ENCODE peak calls at places on chromosomes 11 and 22, in seven cellular contexts. One of them, this sample, is unnamed.

GRCh38 chr11:4181780-4182721 is 87.5 kb downstream of the RRM1 start:
- DNase-seq in GM18507: peak
- DNase-seq in WTC11: peak
- DNase-seq in hippocampal formation: peak
- DNase-seq in IMR-90: peak
- DNase-seq in sciatic nerve: no peak
- DNase-seq in upper lobe of right lung: peak
- DNase-seq in this sample: peak

GRCh38 chr22:49582671-49583070 is 245.0 kb downstream of the BRD1 start:
- DNase-seq in GM18507: no peak
- DNase-seq in WTC11: no peak
- DNase-seq in hippocampal formation: no peak
- DNase-seq in IMR-90: no peak
- DNase-seq in sciatic nerve: peak
- DNase-seq in upper lobe of right lung: no peak
- DNase-seq in this sample: no peak

GRCh38 chr22:20297414-20298109 is 22.3 kb downstream of the DGCR6L start:
- DNase-seq in GM18507: no peak
- DNase-seq in WTC11: no peak
- DNase-seq in hippocampal formation: no peak
- DNase-seq in IMR-90: no peak
- DNase-seq in sciatic nerve: no peak
- DNase-seq in upper lobe of right lung: no peak
- DNase-seq in this sample: no peak

GRCh38 chr11:122309262-122309925 is 193.4 kb upstream of the BLID start:
- DNase-seq in GM18507: no peak
- DNase-seq in WTC11: no peak
- DNase-seq in hippocampal formation: peak
- DNase-seq in IMR-90: no peak
- DNase-seq in sciatic nerve: no peak
- DNase-seq in upper lobe of right lung: no peak
- DNase-seq in this sample: no peak

GRCh38 chr11:67301951-67302516 is 1.3 kb upstream of the SSH3 start:
- DNase-seq in GM18507: no peak
- DNase-seq in WTC11: peak
- DNase-seq in hippocampal formation: no peak
- DNase-seq in IMR-90: peak
- DNase-seq in sciatic nerve: peak
- DNase-seq in upper lobe of right lung: peak
- DNase-seq in this sample: peak

GRCh38 chr11:74332272-74332671 is 20.8 kb upstream of the P4HA3 start:
- DNase-seq in GM18507: no peak
- DNase-seq in WTC11: no peak
- DNase-seq in hippocampal formation: no peak
- DNase-seq in IMR-90: peak
- DNase-seq in sciatic nerve: no peak
- DNase-seq in upper lobe of right lung: no peak
- DNase-seq in this sample: no peak

GRCh38 chr22:46373838-46374662 is 38.5 kb downstream of the TRMU start:
- DNase-seq in GM18507: no peak
- DNase-seq in WTC11: no peak
- DNase-seq in hippocampal formation: no peak
- DNase-seq in IMR-90: no peak
- DNase-seq in sciatic nerve: no peak
- DNase-seq in upper lobe of right lung: no peak
- DNase-seq in this sample: no peak

GRCh38 chr11:83051760-83052671 is 19.7 kb downstream of the RAB30 start:
- DNase-seq in GM18507: no peak
- DNase-seq in WTC11: no peak
- DNase-seq in hippocampal formation: peak
- DNase-seq in IMR-90: peak
- DNase-seq in sciatic nerve: no peak
- DNase-seq in upper lobe of right lung: no peak
- DNase-seq in this sample: peak

GRCh38 chr22:49975543-49976389 is 15.2 kb downstream of the PIM3 start:
- DNase-seq in GM18507: no peak
- DNase-seq in WTC11: peak
- DNase-seq in hippocampal formation: no peak
- DNase-seq in IMR-90: no peak
- DNase-seq in sciatic nerve: peak
- DNase-seq in upper lobe of right lung: peak
- DNase-seq in this sample: no peak

GRCh38 chr22:36435516-36436415 is 45.7 kb downstream of the TXN2 start:
- DNase-seq in GM18507: no peak
- DNase-seq in WTC11: peak
- DNase-seq in hippocampal formation: no peak
- DNase-seq in IMR-90: no peak
- DNase-seq in sciatic nerve: no peak
- DNase-seq in upper lobe of right lung: no peak
- DNase-seq in this sample: no peak

GRCh38 chr11:82996966-82997606 is 74.6 kb downstream of the RAB30 start:
- DNase-seq in GM18507: peak
- DNase-seq in WTC11: no peak
- DNase-seq in hippocampal formation: no peak
- DNase-seq in IMR-90: no peak
- DNase-seq in sciatic nerve: no peak
- DNase-seq in upper lobe of right lung: no peak
- DNase-seq in this sample: no peak

This sample was measured in NCI-H82.